ENCODE peak calls at places on chromosomes 4 and X, in seven cellular contexts. One of them, this sample, is unnamed.
A peak's percentile ranks its signal among the peaks of the same experiment; 100 is the strongest.

GRCh38 chrX:47643926-47644325 is 6.4 kb downstream of the ELK1 start:
- DNase-seq in SK-N-SH: no peak
- DNase-seq in GM12891: no peak
- DNase-seq in HepG2: no peak
- DNase-seq in breast epithelium: no peak
- DNase-seq in suprapubic skin: no peak
- DNase-seq in HCT116: no peak
- DNase-seq in this sample: no peak

GRCh38 chr4:46146993-46147392 is 23.1 kb upstream of the GABRG1 start:
- DNase-seq in HCT116: no peak
- DNase-seq in SK-N-SH: no peak
- DNase-seq in suprapubic skin: no peak
- DNase-seq in HepG2: peak; percentile 6
- DNase-seq in breast epithelium: no peak
- DNase-seq in GM12891: no peak
- DNase-seq in this sample: no peak

GRCh38 chr4:5894266-5894665 is 1.4 kb upstream of the CRMP1 start:
- DNase-seq in breast epithelium: no peak
- DNase-seq in GM12891: no peak
- DNase-seq in SK-N-SH: no peak
- DNase-seq in suprapubic skin: no peak
- DNase-seq in HepG2: no peak
- DNase-seq in HCT116: no peak
- DNase-seq in this sample: no peak

GRCh38 chr4:143185253-143186107 is 763 bp downstream of the USP38 start:
- DNase-seq in HepG2: peak; percentile 16
- DNase-seq in GM12891: no peak
- DNase-seq in breast epithelium: peak; percentile 52
- DNase-seq in HCT116: no peak
- DNase-seq in SK-N-SH: peak; percentile 6
- DNase-seq in suprapubic skin: peak; percentile 69
- DNase-seq in this sample: peak; percentile 67

GRCh38 chrX:129565046-129565649 is 25.1 kb downstream of the OCRL start:
- DNase-seq in HCT116: no peak
- DNase-seq in GM12891: no peak
- DNase-seq in HepG2: no peak
- DNase-seq in breast epithelium: no peak
- DNase-seq in suprapubic skin: no peak
- DNase-seq in SK-N-SH: no peak
- DNase-seq in this sample: no peak

GRCh38 chr4:31667701-31668100 is 947.5 kb downstream of the PCDH7 start:
- DNase-seq in suprapubic skin: no peak
- DNase-seq in HepG2: no peak
- DNase-seq in breast epithelium: no peak
- DNase-seq in HCT116: no peak
- DNase-seq in GM12891: no peak
- DNase-seq in SK-N-SH: no peak
- DNase-seq in this sample: no peak

GRCh38 chr4:83252782-83253405 is 31.7 kb downstream of the COQ2 start:
- DNase-seq in breast epithelium: no peak
- DNase-seq in GM12891: peak; percentile 35
- DNase-seq in HCT116: peak; percentile 54
- DNase-seq in SK-N-SH: peak; percentile 36
- DNase-seq in HepG2: peak; percentile 55
- DNase-seq in suprapubic skin: no peak
- DNase-seq in this sample: peak; percentile 74

GRCh38 chrX:151359931-151360871 is 36.8 kb upstream of the VMA21 start:
- DNase-seq in HepG2: peak; percentile 0
- DNase-seq in HCT116: no peak
- DNase-seq in GM12891: no peak
- DNase-seq in breast epithelium: no peak
- DNase-seq in suprapubic skin: no peak
- DNase-seq in SK-N-SH: peak; percentile 55
- DNase-seq in this sample: no peak

GRCh38 chr4:169899295-169899694 is 126.9 kb downstream of the MFAP3L start:
- DNase-seq in breast epithelium: no peak
- DNase-seq in SK-N-SH: no peak
- DNase-seq in HCT116: peak; percentile 78
- DNase-seq in suprapubic skin: no peak
- DNase-seq in HepG2: no peak
- DNase-seq in GM12891: no peak
- DNase-seq in this sample: no peak

GRCh38 chrX:153644356-153645125 is 2.5 kb upstream of the DUSP9 start:
- DNase-seq in SK-N-SH: peak; percentile 69
- DNase-seq in breast epithelium: no peak
- DNase-seq in GM12891: no peak
- DNase-seq in HCT116: no peak
- DNase-seq in suprapubic skin: no peak
- DNase-seq in HepG2: no peak
- DNase-seq in this sample: peak; percentile 59

GRCh38 chrX:1172496-1172895 is 40.0 kb downstream of the CRLF2 start:
- DNase-seq in suprapubic skin: no peak
- DNase-seq in breast epithelium: peak; percentile 30
- DNase-seq in HCT116: no peak
- DNase-seq in GM12891: no peak
- DNase-seq in HepG2: no peak
- DNase-seq in SK-N-SH: no peak
- DNase-seq in this sample: no peak

GRCh38 chrX:46461653-46462191 is 83.5 kb downstream of the ZNF674 start:
- DNase-seq in suprapubic skin: no peak
- DNase-seq in HepG2: no peak
- DNase-seq in HCT116: no peak
- DNase-seq in GM12891: no peak
- DNase-seq in SK-N-SH: no peak
- DNase-seq in breast epithelium: no peak
- DNase-seq in this sample: no peak

GRCh38 chr4:113534698-113535097 is 226.8 kb downstream of the CAMK2D start:
- DNase-seq in HCT116: no peak
- DNase-seq in breast epithelium: no peak
- DNase-seq in GM12891: no peak
- DNase-seq in SK-N-SH: no peak
- DNase-seq in HepG2: no peak
- DNase-seq in suprapubic skin: no peak
- DNase-seq in this sample: no peak

GRCh38 chrX:63421411-63421810 is 70.3 kb upstream of the SPIN4 start:
- DNase-seq in HepG2: no peak
- DNase-seq in SK-N-SH: no peak
- DNase-seq in suprapubic skin: no peak
- DNase-seq in GM12891: no peak
- DNase-seq in breast epithelium: no peak
- DNase-seq in HCT116: no peak
- DNase-seq in this sample: no peak

GRCh38 chr4:134201216-134202098 is at the start of gene PABPC4L:
- DNase-seq in suprapubic skin: peak; percentile 56
- DNase-seq in SK-N-SH: no peak
- DNase-seq in HepG2: no peak
- DNase-seq in GM12891: no peak
- DNase-seq in breast epithelium: no peak
- DNase-seq in HCT116: no peak
- DNase-seq in this sample: peak; percentile 69

DNA sequence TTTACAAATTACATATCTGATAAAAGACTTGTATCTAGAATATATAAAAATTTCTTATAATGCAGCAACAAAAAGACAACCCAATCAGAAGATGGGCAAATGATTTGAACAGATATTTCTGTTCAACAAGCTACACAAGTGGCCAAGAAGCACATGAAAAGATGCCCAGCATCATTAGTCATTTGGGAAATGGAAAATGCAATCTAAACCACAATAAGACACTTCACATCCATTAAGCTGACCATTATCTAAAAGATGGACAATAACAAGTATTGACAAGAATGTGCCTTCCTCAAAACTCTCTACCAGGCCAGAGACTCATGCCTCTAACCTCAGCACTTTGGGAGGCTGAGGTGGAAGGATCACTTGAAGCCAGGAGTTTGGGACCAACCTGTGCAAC is 53.9 kb downstream of the SPINK2 start:
- DNase-seq in SK-N-SH: no peak
- DNase-seq in breast epithelium: no peak
- DNase-seq in HCT116: no peak
- DNase-seq in HepG2: no peak
- DNase-seq in GM12891: no peak
- DNase-seq in suprapubic skin: no peak
- DNase-seq in this sample: no peak
- TF ChIP-seq POLR2AphosphoS5 in SK-N-SH: no peak
- TF ChIP-seq POLR2AphosphoS5 in breast epithelium: no peak
- TF ChIP-seq POLR2AphosphoS5 in HCT116: no peak
- TF ChIP-seq POLR2AphosphoS5 in HepG2: no peak
- TF ChIP-seq POLR2AphosphoS5 in GM12891: no peak
- TF ChIP-seq POLR2AphosphoS5 in suprapubic skin: no peak
- TF ChIP-seq POLR2AphosphoS5 in this sample: no peak

DNA sequence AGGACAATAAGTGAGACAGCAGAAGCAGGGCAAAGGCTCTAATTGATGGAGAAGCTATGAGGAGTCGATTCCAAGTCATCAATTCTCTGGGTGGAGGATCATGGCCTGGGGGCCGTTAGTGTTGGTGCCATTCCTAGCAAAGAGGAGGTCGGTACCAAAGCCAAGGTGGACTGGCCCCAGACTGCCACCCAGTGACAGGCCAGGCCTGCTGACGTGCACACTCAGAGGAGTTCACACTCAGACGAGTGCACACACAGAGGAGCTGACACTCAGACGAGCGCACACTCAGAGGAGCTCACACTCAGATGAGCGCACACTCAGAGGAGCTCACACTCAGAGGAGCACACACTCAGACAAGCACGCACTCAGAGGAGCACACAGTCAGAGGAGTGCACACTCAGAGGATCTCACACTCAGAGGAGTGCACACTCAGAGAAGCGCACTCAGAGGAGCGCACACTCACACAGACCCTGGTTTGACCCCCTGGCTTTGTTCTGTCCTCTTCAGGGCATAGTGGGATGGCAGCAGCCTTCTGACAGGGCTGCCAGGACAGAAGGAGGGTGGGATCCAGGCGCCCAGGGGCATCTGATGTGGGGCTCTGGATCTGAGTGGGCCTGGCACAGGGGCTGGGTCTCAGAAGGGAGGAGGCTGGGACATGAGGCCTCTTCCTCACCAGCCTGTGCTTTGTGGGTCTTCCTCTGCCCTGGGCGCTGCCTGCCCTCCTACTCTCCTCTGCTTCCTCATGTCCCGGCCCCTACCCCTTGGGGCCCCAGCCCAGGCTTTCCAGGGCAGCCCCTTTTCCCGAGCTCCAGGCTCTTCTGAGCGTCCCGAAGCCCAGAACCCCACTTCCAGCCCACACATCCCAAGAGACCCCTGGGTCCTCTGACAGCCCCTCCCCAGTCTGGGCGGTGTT is 41.7 kb upstream of the NKX1-1 start:
- DNase-seq in HepG2: no peak
- DNase-seq in HCT116: no peak
- DNase-seq in breast epithelium: no peak
- DNase-seq in GM12891: peak; percentile 4
- DNase-seq in suprapubic skin: no peak
- DNase-seq in SK-N-SH: peak; percentile 25
- DNase-seq in this sample: peak; percentile 37
- TF ChIP-seq POLR2AphosphoS5 in HepG2: no peak
- TF ChIP-seq POLR2AphosphoS5 in HCT116: no peak
- TF ChIP-seq POLR2AphosphoS5 in breast epithelium: no peak
- TF ChIP-seq POLR2AphosphoS5 in GM12891: no peak
- TF ChIP-seq POLR2AphosphoS5 in suprapubic skin: no peak
- TF ChIP-seq POLR2AphosphoS5 in SK-N-SH: no peak
- TF ChIP-seq POLR2AphosphoS5 in this sample: no peak

GRCh38 chr4:124018383-124019317 is 622.1 kb downstream of the SPRY1 start:
- DNase-seq in suprapubic skin: peak; percentile 78
- DNase-seq in HepG2: peak; percentile 12
- DNase-seq in HCT116: no peak
- DNase-seq in GM12891: peak; percentile 7
- DNase-seq in breast epithelium: no peak
- DNase-seq in SK-N-SH: peak; percentile 61
- DNase-seq in this sample: peak; percentile 79
- TF ChIP-seq POLR2AphosphoS5 in suprapubic skin: peak; percentile 42
- TF ChIP-seq POLR2AphosphoS5 in HepG2: no peak
- TF ChIP-seq POLR2AphosphoS5 in HCT116: no peak
- TF ChIP-seq POLR2AphosphoS5 in GM12891: no peak
- TF ChIP-seq POLR2AphosphoS5 in breast epithelium: peak; percentile 51
- TF ChIP-seq POLR2AphosphoS5 in SK-N-SH: peak; percentile 94
- TF ChIP-seq POLR2AphosphoS5 in this sample: peak; percentile 26

DNA sequence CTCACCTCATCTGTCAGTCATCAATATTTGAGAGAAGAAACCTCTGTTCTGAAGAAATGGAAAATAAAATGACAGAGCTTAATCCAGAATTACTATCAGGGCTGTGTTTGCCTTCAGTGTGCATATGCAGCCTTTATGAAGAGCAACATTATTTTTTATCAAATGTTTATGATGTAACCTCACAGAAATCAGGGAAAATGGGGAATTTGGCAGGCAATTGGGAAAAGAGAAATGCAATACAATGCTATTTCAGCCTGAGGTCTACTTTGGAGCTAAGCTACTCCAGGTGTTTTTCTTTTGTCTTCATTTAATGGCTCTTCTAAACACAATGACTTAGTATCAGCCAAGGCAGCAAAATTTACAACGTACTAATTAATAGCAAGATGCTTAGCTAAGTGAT is 241.1 kb upstream of the TET2 start:
- DNase-seq in suprapubic skin: no peak
- DNase-seq in HepG2: no peak
- DNase-seq in SK-N-SH: no peak
- DNase-seq in breast epithelium: no peak
- DNase-seq in GM12891: no peak
- DNase-seq in HCT116: no peak
- DNase-seq in this sample: no peak
- TF ChIP-seq POLR2AphosphoS5 in suprapubic skin: no peak
- TF ChIP-seq POLR2AphosphoS5 in HepG2: no peak
- TF ChIP-seq POLR2AphosphoS5 in SK-N-SH: no peak
- TF ChIP-seq POLR2AphosphoS5 in breast epithelium: no peak
- TF ChIP-seq POLR2AphosphoS5 in GM12891: no peak
- TF ChIP-seq POLR2AphosphoS5 in HCT116: no peak
- TF ChIP-seq POLR2AphosphoS5 in this sample: no peak

GRCh38 chr4:159608434-159608833 is 505.6 kb downstream of the RAPGEF2 start:
- DNase-seq in GM12891: no peak
- DNase-seq in HCT116: no peak
- DNase-seq in HepG2: no peak
- DNase-seq in SK-N-SH: no peak
- DNase-seq in breast epithelium: no peak
- DNase-seq in suprapubic skin: no peak
- DNase-seq in this sample: no peak
- TF ChIP-seq POLR2AphosphoS5 in GM12891: no peak
- TF ChIP-seq POLR2AphosphoS5 in HCT116: no peak
- TF ChIP-seq POLR2AphosphoS5 in HepG2: no peak
- TF ChIP-seq POLR2AphosphoS5 in SK-N-SH: no peak
- TF ChIP-seq POLR2AphosphoS5 in breast epithelium: no peak
- TF ChIP-seq POLR2AphosphoS5 in suprapubic skin: no peak
- TF ChIP-seq POLR2AphosphoS5 in this sample: no peak

GRCh38 chrX:103254171-103254824 is 657 bp downstream of the TCEAL8 start:
- DNase-seq in suprapubic skin: no peak
- DNase-seq in breast epithelium: no peak
- DNase-seq in SK-N-SH: peak; percentile 55
- DNase-seq in HepG2: peak; percentile 5
- DNase-seq in HCT116: peak; percentile 48
- DNase-seq in GM12891: no peak
- DNase-seq in this sample: peak; percentile 74
- TF ChIP-seq POLR2AphosphoS5 in suprapubic skin: no peak
- TF ChIP-seq POLR2AphosphoS5 in breast epithelium: no peak
- TF ChIP-seq POLR2AphosphoS5 in SK-N-SH: peak; percentile 37
- TF ChIP-seq POLR2AphosphoS5 in HepG2: no peak
- TF ChIP-seq POLR2AphosphoS5 in HCT116: peak; percentile 49
- TF ChIP-seq POLR2AphosphoS5 in GM12891: no peak
- TF ChIP-seq POLR2AphosphoS5 in this sample: no peak

This sample was measured in sigmoid colon.